ENCODE peak calls at places on chromosomes 6 and 20, in nine cellular contexts. Q is LHCN-M2; O is globus pallidus; U is NCI-H345; X is EH; R is ureter; F is CD8-positive, alpha-beta T cell; G is fibroblast of lung; W is HAP-1. L is an unnamed sample.

GRCh38 chr6:27668442-27669275 is 195.8 kb upstream of the ZNF184 start:
- DNase-seq in O (no peak), W (peak), X (peak), U (peak), F (no peak), G (peak), R (no peak), Q (peak), L (peak)

GRCh38 chr20:62792940-62793756 is 3.1 kb upstream of the MRGBP start:
- DNase-seq in O (no peak), R (no peak), G (no peak), W (no peak), Q (no peak), X (no peak), U (peak), F (no peak), L (no peak)

GRCh38 chr6:136696238-136696637 is 96.0 kb downstream of the MAP3K5 start:
- DNase-seq in W (no peak), F (no peak), O (no peak), R (no peak), X (peak), U (no peak), Q (peak), G (peak), L (peak)

GRCh38 chr6:106586815-106587214 is 42.5 kb downstream of the RTN4IP1 start:
- DNase-seq in F (no peak), W (no peak), O (no peak), R (no peak), Q (peak), U (no peak), X (no peak), G (no peak), L (peak)

GRCh38 chr20:59165794-59166709 is 2.4 kb downstream of the ZNF831 start:
- DNase-seq in W (no peak), F (no peak), U (no peak), R (no peak), X (no peak), G (no peak), O (no peak), Q (no peak), L (no peak)

GRCh38 chr6:131682427-131682826 is 18.8 kb downstream of the OR2A4 start:
- DNase-seq in G (peak), W (no peak), Q (peak), X (peak), U (no peak), F (no peak), O (no peak), R (no peak), L (peak)

GRCh38 chr6:9657994-9658393 is 756.9 kb downstream of the TFAP2A start:
- DNase-seq in F (no peak), Q (no peak), O (no peak), X (peak), R (no peak), G (peak), U (no peak), W (no peak), L (peak)

GRCh38 chr6:125787791-125788190 is 3.0 kb upstream of the NCOA7 start:
- DNase-seq in O (no peak), X (peak), U (no peak), G (peak), Q (no peak), F (no peak), R (no peak), W (peak), L (peak)

GRCh38 chr6:95364016-95364604 is 213.2 kb upstream of the MANEA start:
- DNase-seq in G (peak), R (no peak), O (peak), W (no peak), X (no peak), U (peak), Q (peak), F (no peak), L (peak)

GRCh38 chr6:139540276-139540675 is 165.8 kb upstream of the CITED2 start:
- DNase-seq in W (no peak), F (peak), R (no peak), G (peak), U (no peak), X (peak), Q (peak), O (no peak), L (peak)

GRCh38 chr6:36267731-36268477 is 2.0 kb upstream of the PNPLA1 start:
- DNase-seq in W (no peak), G (no peak), X (peak), U (no peak), R (no peak), Q (no peak), F (no peak), O (no peak), L (no peak)

GRCh38 chr20:25058797-25059486 is 1.0 kb upstream of the ACSS1 start:
- DNase-seq in Q (peak), F (no peak), U (no peak), X (peak), G (no peak), W (peak), O (no peak), R (no peak), L (peak)

GRCh38 chr6:122953766-122954165 is 42.3 kb upstream of the CLVS2 start:
- DNase-seq in R (no peak), W (no peak), X (no peak), G (no peak), U (no peak), F (no peak), Q (peak), O (no peak), L (no peak)

GRCh38 chr6:72580281-72580940 is 41.5 kb upstream of the KCNQ5 start:
- DNase-seq in F (no peak), O (peak), Q (peak), W (no peak), G (peak), U (peak), R (no peak), X (peak), L (peak)

GRCh38 chr20:23152308-23152892 is 66.3 kb upstream of the CD93 start:
- DNase-seq in W (no peak), U (no peak), O (no peak), G (peak), R (peak), F (no peak), X (peak), Q (peak), L (peak)

GRCh38 chr20:4090756-4091331 is 75.5 kb upstream of the RNF24 start:
- DNase-seq in Q (peak), W (no peak), F (no peak), U (no peak), O (peak), X (peak), R (no peak), G (peak), L (peak)

L was measured in IMR-90.